ENCODE peak calls at places on chromosomes 2 and 18, in nine cellular contexts. E is heart left ventricle, J is K562, D is stomach, Y is IMR-90, I is Panc1, R is GM23338, C is body of pancreas, N is heart right ventricle. B is an unnamed sample.

GRCh38 chr2:150681120-150681796 is 193.8 kb upstream of the RND3 start:
- DNase-seq in E (no peak), J (no peak), D (no peak), Y (peak; percentile 97), I (peak; percentile 10), R (no peak), C (no peak), N (no peak), B (no peak)

GRCh38 chr2:158463496-158464095 is 6.8 kb downstream of the PKP4 start:
- DNase-seq in E (no peak), J (no peak), D (no peak), Y (no peak), I (no peak), R (no peak), C (no peak), N (no peak), B (no peak)

GRCh38 chr18:62519684-62520083 is 3.1 kb upstream of the ZCCHC2 start:
- DNase-seq in E (no peak), J (no peak), D (no peak), Y (no peak), I (no peak), R (no peak), C (no peak), N (no peak), B (no peak)

GRCh38 chr2:193240752-193241151 is 1046.0 kb upstream of the TMEFF2 start:
- DNase-seq in E (no peak), J (no peak), D (no peak), Y (no peak), I (no peak), R (peak; percentile 82), C (no peak), N (no peak), B (no peak)

GRCh38 chr18:44229693-44230108 is 451.0 kb upstream of the SETBP1 start:
- DNase-seq in E (peak; percentile 84), J (no peak), D (no peak), Y (peak; percentile 1), I (no peak), R (no peak), C (peak; percentile 20), N (peak; percentile 61), B (peak; percentile 40)

GRCh38 chr2:32135409-32135808 is 30.3 kb upstream of the SLC30A6 start:
- DNase-seq in E (no peak), J (peak; percentile 41), D (no peak), Y (peak; percentile 80), I (peak; percentile 27), R (peak; percentile 65), C (peak; percentile 38), N (no peak), B (no peak)

GRCh38 chr2:100924520-100925451 is 77.3 kb upstream of the RPL31 start:
- DNase-seq in E (no peak), J (no peak), D (peak; percentile 35), Y (peak; percentile 85), I (no peak), R (no peak), C (no peak), N (no peak), B (no peak)

GRCh38 chr2:44433841-44434240 is 72.1 kb downstream of the CAMKMT start:
- DNase-seq in E (no peak), J (no peak), D (no peak), Y (no peak), I (no peak), R (peak; percentile 54), C (no peak), N (no peak), B (no peak)

GRCh38 chr2:188369365-188369764 is 77.7 kb downstream of the GULP1 start:
- DNase-seq in E (peak; percentile 26), J (peak; percentile 18), D (peak; percentile 31), Y (peak; percentile 45), I (peak; percentile 35), R (peak; percentile 68), C (peak; percentile 39), N (no peak), B (no peak)

GRCh38 chr2:23838970-23839369 is 88.0 kb downstream of the ATAD2B start:
- DNase-seq in E (no peak), J (no peak), D (no peak), Y (no peak), I (no peak), R (no peak), C (no peak), N (no peak), B (no peak)

GRCh38 chr2:23839919-23840318 is 87.0 kb downstream of the ATAD2B start:
- DNase-seq in E (no peak), J (no peak), D (no peak), Y (no peak), I (no peak), R (no peak), C (no peak), N (no peak), B (no peak)

GRCh38 chr2:23844905-23845304 is 82.0 kb downstream of the ATAD2B start:
- DNase-seq in E (no peak), J (no peak), D (no peak), Y (no peak), I (no peak), R (no peak), C (no peak), N (no peak), B (no peak)

GRCh38 chr2:23843051-23843976 is 83.6 kb downstream of the ATAD2B start:
- DNase-seq in E (no peak), J (no peak), D (no peak), Y (peak; percentile 44), I (no peak), R (no peak), C (no peak), N (no peak), B (no peak)
- H3K4me3 ChIP-seq in E (no peak overlapping the region), J (no peak overlapping the region), D (no peak overlapping the region), Y (no peak overlapping the region), I (no peak overlapping the region), R (no peak overlapping the region), C (no peak overlapping the region), N (no peak overlapping the region), B (no peak overlapping the region)

GRCh38 chr2:46722142-46722541 is 193.5 kb downstream of the MCFD2 start:
- DNase-seq in E (no peak), J (no peak), D (no peak), Y (no peak), I (no peak), R (no peak), C (no peak), N (no peak), B (no peak)
- H3K4me1 ChIP-seq in E (peaks cover 3% of the 10 kb centered on the region), J (no peaks in the 10 kb centered on the region), D (peaks cover 32% of the 10 kb centered on the region), Y (peaks cover 17% of the 10 kb centered on the region), I (peaks cover 12% of the 10 kb centered on the region), R (peaks cover 14% of the 10 kb centered on the region), C (peaks cover 48% of the 10 kb centered on the region), N (peaks cover 94% of the 10 kb centered on the region), B (peaks cover 11% of the 10 kb centered on the region)

GRCh38 chr2:153072077-153072476 is 353.7 kb downstream of the ARL6IP6 start:
- DNase-seq in E (no peak), J (no peak), D (no peak), Y (no peak), I (no peak), R (peak; percentile 18), C (no peak), N (no peak), B (no peak)
- H3K27ac ChIP-seq in E (no peak overlapping the region), J (no peak overlapping the region), D (no peak overlapping the region), Y (no peak overlapping the region), I (no peak overlapping the region), R (no peak overlapping the region), C (no peak overlapping the region), N (no peak overlapping the region), B (no peak overlapping the region)

GRCh38 chr2:117621330-117621729 is 193.2 kb upstream of the DDX18 start:
- DNase-seq in E (no peak), J (no peak), D (no peak), Y (no peak), I (no peak), R (no peak), C (no peak), N (no peak), B (no peak)
- H3K4me3 ChIP-seq in E (no peak overlapping the region), J (no peak overlapping the region), D (no peak overlapping the region), Y (no peak overlapping the region), I (no peak overlapping the region), R (peak overlapping the region; percentile 35), C (no peak overlapping the region), N (no peak overlapping the region), B (no peak overlapping the region)

DNA sequence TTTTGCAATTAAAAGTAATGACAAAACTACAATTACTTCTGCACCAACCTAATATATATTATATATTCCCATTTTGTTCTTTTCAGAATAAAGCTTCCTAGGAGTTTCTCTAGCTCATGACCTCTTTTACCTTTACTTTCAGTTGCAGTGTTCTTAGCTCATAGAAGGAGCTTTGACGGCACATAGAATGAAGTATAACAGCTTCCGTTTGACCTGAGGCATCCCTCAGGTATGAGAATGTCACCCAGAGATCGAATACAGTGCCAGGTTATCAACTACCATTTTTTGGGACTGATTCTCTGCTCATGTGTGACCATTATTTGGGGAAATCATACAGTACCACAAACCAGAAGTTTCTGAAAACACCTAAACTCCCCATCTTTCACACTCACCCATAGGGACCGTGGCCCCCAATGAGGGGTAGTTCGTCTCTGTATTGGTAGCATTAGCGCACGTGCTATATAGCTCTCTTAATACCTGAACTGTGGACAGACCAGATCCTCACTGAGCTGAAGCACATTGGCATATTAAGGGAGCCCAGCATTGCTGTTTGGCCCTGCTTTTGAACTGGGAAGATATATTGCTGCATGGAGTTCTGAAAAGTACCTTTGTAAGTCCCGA is 123.0 kb downstream of the SPTBN1 start:
- DNase-seq in E (no peak), J (no peak), D (no peak), Y (no peak), I (no peak), R (no peak), C (no peak), N (no peak), B (no peak)
- H3K4me1 ChIP-seq in E (peaks cover 29% of the 10 kb centered on the region), J (peaks cover 5% of the 10 kb centered on the region), D (peaks cover 70% of the 10 kb centered on the region), Y (peaks cover 16% of the 10 kb centered on the region), I (peaks cover 65% of the 10 kb centered on the region), R (peaks cover 91% of the 10 kb centered on the region), C (peaks cover 85% of the 10 kb centered on the region), N (peaks cover 100% of the 10 kb centered on the region), B (peaks cover 20% of the 10 kb centered on the region)

DNA sequence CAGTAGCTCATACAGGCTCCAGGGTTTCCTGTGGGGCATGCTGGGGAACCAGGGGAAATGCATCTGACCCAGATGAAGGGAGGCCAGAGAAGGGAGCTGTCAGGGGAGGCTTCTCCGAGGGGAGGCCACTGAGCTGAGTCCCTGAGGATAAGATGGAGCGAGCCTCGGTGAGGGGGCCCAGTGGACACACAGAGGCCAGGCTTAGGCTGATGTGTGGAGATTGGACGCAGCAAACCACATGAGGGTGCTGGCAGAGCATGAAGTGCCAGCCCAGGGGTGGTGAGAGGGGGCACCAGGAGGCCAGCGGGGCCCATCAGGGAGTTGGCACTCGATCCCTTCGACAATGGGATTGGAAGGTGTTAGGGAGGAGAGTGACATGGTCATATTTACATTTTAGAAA is 235.0 kb downstream of the KLHL29 start:
- DNase-seq in E (no peak), J (no peak), D (no peak), Y (no peak), I (no peak), R (no peak), C (no peak), N (no peak), B (no peak)
- H3K27ac ChIP-seq in E (no peak overlapping the region), J (no peak overlapping the region), D (peak overlapping the region; percentile 86), Y (no peak overlapping the region), I (no peak overlapping the region), R (no peak overlapping the region), C (no peak overlapping the region), N (peak overlapping the region; percentile 16), B (no peak overlapping the region)